ENCODE peak calls at places on chromosome 1, in nine cellular contexts. One of them, this sample, is unnamed.

GRCh38 chr1:30320581-30320890 is 402.8 kb downstream of the MATN1 start:
- DNase-seq in activated CD8-positive, alpha-beta T cell treated with anti-CD3 and anti-CD28 coated beads for 36 hours: no peak
- DNase-seq in epithelial cell of prostate: no peak
- DNase-seq in adipocyte: no peak
- DNase-seq in activated T-helper 9 cell treated with anti-CD3 and anti-CD28 coated beads, Interleukin-2, amount 50 U/mL, for 16 hours: no peak
- DNase-seq in stimulated activated CD4-positive, alpha-beta T cell treated with anti-CD3 and anti-CD28 coated beads, Interleukin-12 subunit alpha, Interleukin-12 subunit beta, amount 100 ng/mL, for 48 hours: no peak
- DNase-seq in GM10248: no peak
- DNase-seq in non-pigmented ciliary epithelial cell: no peak
- DNase-seq in EL: no peak
- DNase-seq in this sample: no peak

GRCh38 chr1:85743814-85744213 is 35.6 kb upstream of the ZNHIT6 start:
- DNase-seq in activated CD8-positive, alpha-beta T cell treated with anti-CD3 and anti-CD28 coated beads for 36 hours: no peak
- DNase-seq in epithelial cell of prostate: no peak
- DNase-seq in adipocyte: no peak
- DNase-seq in activated T-helper 9 cell treated with anti-CD3 and anti-CD28 coated beads, Interleukin-2, amount 50 U/mL, for 16 hours: no peak
- DNase-seq in stimulated activated CD4-positive, alpha-beta T cell treated with anti-CD3 and anti-CD28 coated beads, Interleukin-12 subunit alpha, Interleukin-12 subunit beta, amount 100 ng/mL, for 48 hours: no peak
- DNase-seq in GM10248: no peak
- DNase-seq in non-pigmented ciliary epithelial cell: no peak
- DNase-seq in EL: no peak
- DNase-seq in this sample: no peak

GRCh38 chr1:93680121-93681094 is 1.2 kb downstream of the BCAR3 start:
- DNase-seq in activated CD8-positive, alpha-beta T cell treated with anti-CD3 and anti-CD28 coated beads for 36 hours: peak
- DNase-seq in epithelial cell of prostate: no peak
- DNase-seq in adipocyte: peak
- DNase-seq in activated T-helper 9 cell treated with anti-CD3 and anti-CD28 coated beads, Interleukin-2, amount 50 U/mL, for 16 hours: peak
- DNase-seq in stimulated activated CD4-positive, alpha-beta T cell treated with anti-CD3 and anti-CD28 coated beads, Interleukin-12 subunit alpha, Interleukin-12 subunit beta, amount 100 ng/mL, for 48 hours: peak
- DNase-seq in GM10248: peak
- DNase-seq in non-pigmented ciliary epithelial cell: peak
- DNase-seq in EL: peak
- DNase-seq in this sample: peak

GRCh38 chr1:39977202-39977601 is 22.3 kb downstream of the MFSD2A start:
- DNase-seq in activated CD8-positive, alpha-beta T cell treated with anti-CD3 and anti-CD28 coated beads for 36 hours: no peak
- DNase-seq in epithelial cell of prostate: no peak
- DNase-seq in adipocyte: no peak
- DNase-seq in activated T-helper 9 cell treated with anti-CD3 and anti-CD28 coated beads, Interleukin-2, amount 50 U/mL, for 16 hours: no peak
- DNase-seq in stimulated activated CD4-positive, alpha-beta T cell treated with anti-CD3 and anti-CD28 coated beads, Interleukin-12 subunit alpha, Interleukin-12 subunit beta, amount 100 ng/mL, for 48 hours: no peak
- DNase-seq in GM10248: no peak
- DNase-seq in non-pigmented ciliary epithelial cell: no peak
- DNase-seq in EL: peak
- DNase-seq in this sample: no peak

GRCh38 chr1:169115891-169116585 is 9.5 kb downstream of the ATP1B1 start:
- DNase-seq in activated CD8-positive, alpha-beta T cell treated with anti-CD3 and anti-CD28 coated beads for 36 hours: no peak
- DNase-seq in epithelial cell of prostate: peak
- DNase-seq in adipocyte: peak
- DNase-seq in activated T-helper 9 cell treated with anti-CD3 and anti-CD28 coated beads, Interleukin-2, amount 50 U/mL, for 16 hours: no peak
- DNase-seq in stimulated activated CD4-positive, alpha-beta T cell treated with anti-CD3 and anti-CD28 coated beads, Interleukin-12 subunit alpha, Interleukin-12 subunit beta, amount 100 ng/mL, for 48 hours: peak
- DNase-seq in GM10248: peak
- DNase-seq in non-pigmented ciliary epithelial cell: no peak
- DNase-seq in EL: no peak
- DNase-seq in this sample: peak

GRCh38 chr1:61293197-61293596 is 210.8 kb downstream of the NFIA start:
- DNase-seq in activated CD8-positive, alpha-beta T cell treated with anti-CD3 and anti-CD28 coated beads for 36 hours: no peak
- DNase-seq in epithelial cell of prostate: no peak
- DNase-seq in adipocyte: peak
- DNase-seq in activated T-helper 9 cell treated with anti-CD3 and anti-CD28 coated beads, Interleukin-2, amount 50 U/mL, for 16 hours: no peak
- DNase-seq in stimulated activated CD4-positive, alpha-beta T cell treated with anti-CD3 and anti-CD28 coated beads, Interleukin-12 subunit alpha, Interleukin-12 subunit beta, amount 100 ng/mL, for 48 hours: no peak
- DNase-seq in GM10248: no peak
- DNase-seq in non-pigmented ciliary epithelial cell: no peak
- DNase-seq in EL: no peak
- DNase-seq in this sample: no peak

GRCh38 chr1:223189903-223190724 is 47.1 kb upstream of the TLR5 start:
- DNase-seq in activated CD8-positive, alpha-beta T cell treated with anti-CD3 and anti-CD28 coated beads for 36 hours: peak
- DNase-seq in epithelial cell of prostate: peak
- DNase-seq in adipocyte: peak
- DNase-seq in activated T-helper 9 cell treated with anti-CD3 and anti-CD28 coated beads, Interleukin-2, amount 50 U/mL, for 16 hours: peak
- DNase-seq in stimulated activated CD4-positive, alpha-beta T cell treated with anti-CD3 and anti-CD28 coated beads, Interleukin-12 subunit alpha, Interleukin-12 subunit beta, amount 100 ng/mL, for 48 hours: peak
- DNase-seq in GM10248: no peak
- DNase-seq in non-pigmented ciliary epithelial cell: peak
- DNase-seq in EL: peak
- DNase-seq in this sample: peak

GRCh38 chr1:167799747-167800146 is 78.0 kb downstream of the MPZL1 start:
- DNase-seq in activated CD8-positive, alpha-beta T cell treated with anti-CD3 and anti-CD28 coated beads for 36 hours: no peak
- DNase-seq in epithelial cell of prostate: no peak
- DNase-seq in adipocyte: no peak
- DNase-seq in activated T-helper 9 cell treated with anti-CD3 and anti-CD28 coated beads, Interleukin-2, amount 50 U/mL, for 16 hours: no peak
- DNase-seq in stimulated activated CD4-positive, alpha-beta T cell treated with anti-CD3 and anti-CD28 coated beads, Interleukin-12 subunit alpha, Interleukin-12 subunit beta, amount 100 ng/mL, for 48 hours: no peak
- DNase-seq in GM10248: no peak
- DNase-seq in non-pigmented ciliary epithelial cell: no peak
- DNase-seq in EL: no peak
- DNase-seq in this sample: no peak

GRCh38 chr1:30730351-30731108 is 7.1 kb upstream of the MATN1 start:
- DNase-seq in activated CD8-positive, alpha-beta T cell treated with anti-CD3 and anti-CD28 coated beads for 36 hours: no peak
- DNase-seq in epithelial cell of prostate: no peak
- DNase-seq in adipocyte: no peak
- DNase-seq in activated T-helper 9 cell treated with anti-CD3 and anti-CD28 coated beads, Interleukin-2, amount 50 U/mL, for 16 hours: no peak
- DNase-seq in stimulated activated CD4-positive, alpha-beta T cell treated with anti-CD3 and anti-CD28 coated beads, Interleukin-12 subunit alpha, Interleukin-12 subunit beta, amount 100 ng/mL, for 48 hours: no peak
- DNase-seq in GM10248: no peak
- DNase-seq in non-pigmented ciliary epithelial cell: no peak
- DNase-seq in EL: no peak
- DNase-seq in this sample: no peak

GRCh38 chr1:100517517-100517916 is 20.4 kb upstream of the GPR88 start:
- DNase-seq in activated CD8-positive, alpha-beta T cell treated with anti-CD3 and anti-CD28 coated beads for 36 hours: no peak
- DNase-seq in epithelial cell of prostate: no peak
- DNase-seq in adipocyte: no peak
- DNase-seq in activated T-helper 9 cell treated with anti-CD3 and anti-CD28 coated beads, Interleukin-2, amount 50 U/mL, for 16 hours: no peak
- DNase-seq in stimulated activated CD4-positive, alpha-beta T cell treated with anti-CD3 and anti-CD28 coated beads, Interleukin-12 subunit alpha, Interleukin-12 subunit beta, amount 100 ng/mL, for 48 hours: no peak
- DNase-seq in GM10248: no peak
- DNase-seq in non-pigmented ciliary epithelial cell: no peak
- DNase-seq in EL: no peak
- DNase-seq in this sample: no peak

GRCh38 chr1:35707253-35708178 is 11.2 kb downstream of the C1orf216 start:
- DNase-seq in activated CD8-positive, alpha-beta T cell treated with anti-CD3 and anti-CD28 coated beads for 36 hours: peak
- DNase-seq in epithelial cell of prostate: no peak
- DNase-seq in adipocyte: peak
- DNase-seq in activated T-helper 9 cell treated with anti-CD3 and anti-CD28 coated beads, Interleukin-2, amount 50 U/mL, for 16 hours: peak
- DNase-seq in stimulated activated CD4-positive, alpha-beta T cell treated with anti-CD3 and anti-CD28 coated beads, Interleukin-12 subunit alpha, Interleukin-12 subunit beta, amount 100 ng/mL, for 48 hours: no peak
- DNase-seq in GM10248: peak
- DNase-seq in non-pigmented ciliary epithelial cell: no peak
- DNase-seq in EL: peak
- DNase-seq in this sample: peak

GRCh38 chr1:115063238-115063901 is 25.9 kb downstream of the TSPAN2 start:
- DNase-seq in activated CD8-positive, alpha-beta T cell treated with anti-CD3 and anti-CD28 coated beads for 36 hours: peak
- DNase-seq in epithelial cell of prostate: peak
- DNase-seq in adipocyte: no peak
- DNase-seq in activated T-helper 9 cell treated with anti-CD3 and anti-CD28 coated beads, Interleukin-2, amount 50 U/mL, for 16 hours: no peak
- DNase-seq in stimulated activated CD4-positive, alpha-beta T cell treated with anti-CD3 and anti-CD28 coated beads, Interleukin-12 subunit alpha, Interleukin-12 subunit beta, amount 100 ng/mL, for 48 hours: no peak
- DNase-seq in GM10248: no peak
- DNase-seq in non-pigmented ciliary epithelial cell: no peak
- DNase-seq in EL: peak
- DNase-seq in this sample: peak

GRCh38 chr1:218374972-218375371 is 29.8 kb downstream of the TGFB2 start:
- DNase-seq in activated CD8-positive, alpha-beta T cell treated with anti-CD3 and anti-CD28 coated beads for 36 hours: no peak
- DNase-seq in epithelial cell of prostate: peak
- DNase-seq in adipocyte: peak
- DNase-seq in activated T-helper 9 cell treated with anti-CD3 and anti-CD28 coated beads, Interleukin-2, amount 50 U/mL, for 16 hours: no peak
- DNase-seq in stimulated activated CD4-positive, alpha-beta T cell treated with anti-CD3 and anti-CD28 coated beads, Interleukin-12 subunit alpha, Interleukin-12 subunit beta, amount 100 ng/mL, for 48 hours: no peak
- DNase-seq in GM10248: no peak
- DNase-seq in non-pigmented ciliary epithelial cell: no peak
- DNase-seq in EL: peak
- DNase-seq in this sample: no peak

GRCh38 chr1:185170291-185170848 is 13.4 kb downstream of the SWT1 start:
- DNase-seq in activated CD8-positive, alpha-beta T cell treated with anti-CD3 and anti-CD28 coated beads for 36 hours: peak
- DNase-seq in epithelial cell of prostate: no peak
- DNase-seq in adipocyte: peak
- DNase-seq in activated T-helper 9 cell treated with anti-CD3 and anti-CD28 coated beads, Interleukin-2, amount 50 U/mL, for 16 hours: no peak
- DNase-seq in stimulated activated CD4-positive, alpha-beta T cell treated with anti-CD3 and anti-CD28 coated beads, Interleukin-12 subunit alpha, Interleukin-12 subunit beta, amount 100 ng/mL, for 48 hours: peak
- DNase-seq in GM10248: peak
- DNase-seq in non-pigmented ciliary epithelial cell: no peak
- DNase-seq in EL: peak
- DNase-seq in this sample: peak

This sample was measured in activated CD4-positive, alpha-beta memory T cell treated with anti-CD3 and anti-CD28 coated beads for 36 hours.